ENCODE peak calls at places on chromosomes 11 and 22, in six cellular contexts. M is endothelial cell of umbilical vein, F is NCI-H460, A is NCI-H1417 treated with DMSO at 0.1 percent for 48 hours, X is iris pigment epithelial cell, W is upper lobe of right lung. O is an unnamed sample.
A peak's percentile ranks its signal among the peaks of the same experiment; 100 is the strongest.

GRCh38 chr22:47586038-47586437 is 823.6 kb downstream of the TBC1D22A start:
- DNase-seq in M (no peak), F (peak; percentile 1), A (no peak), X (no peak), W (no peak), O (no peak)

GRCh38 chr11:81301426-81301825 is 1432.2 kb downstream of the FAM181B start:
- DNase-seq in M (no peak), F (no peak), A (no peak), X (no peak), W (no peak), O (no peak)

GRCh38 chr11:119741369-119742262 is 12.6 kb upstream of the NECTIN1 start:
- DNase-seq in M (peak; percentile 20), F (no peak), A (no peak), X (no peak), W (peak; percentile 81), O (no peak)

GRCh38 chr11:61337706-61338268 is 4.8 kb downstream of the TKFC start:
- DNase-seq in M (no peak), F (no peak), A (no peak), X (no peak), W (no peak), O (no peak)

GRCh38 chr11:118238947-118239346 is 13.2 kb downstream of the MPZL3 start:
- DNase-seq in M (no peak), F (no peak), A (no peak), X (no peak), W (no peak), O (no peak)

GRCh38 chr22:44206696-44207095 is 26.0 kb downstream of the PARVG start:
- DNase-seq in M (no peak), F (no peak), A (no peak), X (no peak), W (no peak), O (no peak)

GRCh38 chr22:19644314-19645223 is 69.7 kb upstream of the SEPTIN5 start:
- DNase-seq in M (no peak), F (no peak), A (no peak), X (no peak), W (no peak), O (no peak)

GRCh38 chr22:37233751-37234631 is 10.1 kb downstream of the RAC2 start:
- DNase-seq in M (no peak), F (no peak), A (no peak), X (peak; percentile 15), W (no peak), O (peak; percentile 32)

GRCh38 chr22:49469896-49470740 is 357.6 kb downstream of the BRD1 start:
- DNase-seq in M (no peak), F (no peak), A (no peak), X (no peak), W (no peak), O (no peak)

GRCh38 chr22:45598596-45599217 is 72.9 kb upstream of the ATXN10 start:
- DNase-seq in M (no peak), F (no peak), A (no peak), X (no peak), W (no peak), O (no peak)

GRCh38 chr22:34414467-34415440 is 494.5 kb upstream of the LARGE1 start:
- DNase-seq in M (no peak), F (peak; percentile 14), A (no peak), X (peak; percentile 20), W (no peak), O (no peak)

GRCh38 chr22:40332319-40332781 is 13.9 kb upstream of the ADSL start:
- DNase-seq in M (no peak), F (no peak), A (no peak), X (peak; percentile 89), W (no peak), O (no peak)

GRCh38 chr11:17384002-17384511 is 4.4 kb downstream of the KCNJ11 start:
- DNase-seq in M (peak; percentile 66), F (peak; percentile 65), A (peak; percentile 39), X (peak; percentile 77), W (peak; percentile 89), O (peak; percentile 91)